ENCODE peak calls at places on chromosome 11, in four cellular contexts. I is A549, J is HepG2, T is K562. S is an unnamed sample.

GRCh38 chr11:119481667-119482400 is 58.9 kb upstream of the THY1 start:
- DNase-seq in T (no peak), I (no peak), J (no peak), S (no peak)

GRCh38 chr11:65623177-65623576 is 7.6 kb downstream of the PCNX3 start:
- DNase-seq in J (no peak), T (no peak), I (no peak), S (no peak)

GRCh38 chr11:128029219-128029722 is 558.1 kb downstream of the ETS1 start:
- DNase-seq in J (no peak), I (no peak), T (no peak), S (no peak)

GRCh38 chr11:96162816-96163499 is 180.0 kb downstream of the MAML2 start:
- DNase-seq in J (no peak), I (no peak), T (no peak), S (no peak)

GRCh38 chr11:102386376-102386775 is 39.4 kb downstream of the BIRC2 start:
- DNase-seq in T (no peak), J (no peak), I (no peak), S (no peak)

GRCh38 chr11:34363363-34364084 is 5.7 kb upstream of the ABTB2 start:
- DNase-seq in I (no peak), J (peak), T (no peak), S (no peak)

GRCh38 chr11:120172054-120172881 is 34.4 kb upstream of the TRIM29 start:
- DNase-seq in J (peak), I (peak), T (peak), S (peak)

GRCh38 chr11:114890076-114890475 is 211.7 kb downstream of the NXPE2 start:
- DNase-seq in T (no peak), I (no peak), J (no peak), S (no peak)

GRCh38 chr11:15493921-15494630 is 379.4 kb downstream of the INSC start:
- DNase-seq in I (no peak), T (no peak), J (no peak), S (no peak)

DNA sequence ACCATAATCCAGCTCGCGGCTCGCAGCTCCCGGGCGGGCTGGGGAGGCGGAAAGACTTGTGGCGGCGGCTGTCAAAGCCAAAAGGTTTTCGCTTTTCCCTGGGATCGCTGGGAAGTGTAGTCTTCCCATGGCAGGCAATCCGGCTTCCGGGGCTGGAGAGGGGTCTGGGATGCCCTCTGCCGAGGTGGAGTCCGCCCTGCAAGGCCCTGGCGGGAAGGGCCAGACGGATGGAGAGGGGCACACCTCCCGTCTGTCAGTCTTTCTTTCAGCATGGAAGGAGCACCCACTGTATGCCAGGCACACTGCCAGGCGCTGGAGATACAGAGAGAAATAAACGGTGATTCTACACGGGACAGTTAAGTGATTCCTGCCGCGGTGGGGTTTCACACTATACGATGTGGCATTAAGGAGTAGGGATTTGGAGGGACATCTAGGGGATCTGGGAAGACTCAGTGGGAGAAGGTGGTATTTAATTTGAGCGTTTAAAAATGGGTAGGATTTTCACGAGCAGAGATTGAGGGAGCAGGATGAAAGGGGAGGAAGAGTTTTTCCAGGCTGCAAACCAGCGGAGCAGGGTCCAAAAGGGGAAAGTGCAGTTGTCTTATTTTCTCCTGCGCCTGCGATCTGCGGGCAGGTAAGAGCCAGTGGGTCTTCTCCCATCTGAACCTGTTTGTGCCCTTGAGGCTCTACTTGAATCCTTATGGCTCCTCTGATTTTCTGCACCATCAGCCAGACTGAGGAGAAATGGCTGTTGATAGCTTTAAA is at the start of gene BACE1:
- DNase-seq in I (peak), J (peak), T (no peak), S (peak)
- TF ChIP-seq HMGXB4 in I (no peak), J (peak), T (no peak), S (no peak)

GRCh38 chr11:111925953-111926352 is 7.2 kb downstream of the C11orf52 start:
- DNase-seq in T (no peak), J (no peak), I (no peak), S (no peak)
- TF ChIP-seq HMGXB4 in T (no peak), J (no peak), I (no peak), S (no peak)

GRCh38 chr11:44654596-44654995 is 72.2 kb upstream of the TSPAN18 start:
- DNase-seq in I (no peak), T (no peak), J (no peak), S (no peak)

GRCh38 chr11:44658451-44658850 is 68.3 kb upstream of the TSPAN18 start:
- DNase-seq in J (no peak), I (peak), T (peak), S (peak)

GRCh38 chr11:44661311-44661717 is 65.4 kb upstream of the TSPAN18 start:
- DNase-seq in J (no peak), T (no peak), I (no peak), S (no peak)

GRCh38 chr11:44654057-44654456 is 72.7 kb upstream of the TSPAN18 start:
- DNase-seq in J (no peak), T (no peak), I (no peak), S (no peak)

GRCh38 chr11:44659641-44660040 is 67.1 kb upstream of the TSPAN18 start:
- DNase-seq in I (no peak), J (no peak), T (no peak), S (no peak)
- TF ChIP-seq HMGXB4 in I (no peak), J (no peak), T (no peak), S (no peak)

GRCh38 chr11:73389134-73389525 is 12.9 kb downstream of the RELT start:
- DNase-seq in J (no peak), T (no peak), I (no peak), S (no peak)

GRCh38 chr11:73386568-73386967 is 10.4 kb downstream of the RELT start:
- DNase-seq in I (no peak), J (no peak), T (no peak), S (no peak)

GRCh38 chr11:73387594-73388021 is 11.4 kb downstream of the RELT start:
- DNase-seq in T (no peak), I (no peak), J (no peak), S (no peak)

GRCh38 chr11:73389902-73390301 is 13.7 kb downstream of the RELT start:
- DNase-seq in J (no peak), I (no peak), T (no peak), S (no peak)

GRCh38 chr11:73388241-73389133 is 12.3 kb downstream of the RELT start:
- DNase-seq in J (no peak), I (no peak), T (no peak), S (no peak)
- TF ChIP-seq HMGXB4 in J (no peak), I (no peak), T (no peak), S (no peak)

GRCh38 chr11:69949327-69949726 is 128.8 kb upstream of the ANO1 start:
- DNase-seq in T (peak), I (peak), J (peak), S (no peak)
- TF ChIP-seq HMGXB4 in T (no peak), I (no peak), J (no peak), S (no peak)

GRCh38 chr11:40328890-40329617 is 1130.4 kb downstream of the LRRC4C start:
- DNase-seq in I (peak), J (peak), T (no peak), S (no peak)
- TF ChIP-seq HMGXB4 in I (no peak), J (no peak), T (no peak), S (no peak)

DNA sequence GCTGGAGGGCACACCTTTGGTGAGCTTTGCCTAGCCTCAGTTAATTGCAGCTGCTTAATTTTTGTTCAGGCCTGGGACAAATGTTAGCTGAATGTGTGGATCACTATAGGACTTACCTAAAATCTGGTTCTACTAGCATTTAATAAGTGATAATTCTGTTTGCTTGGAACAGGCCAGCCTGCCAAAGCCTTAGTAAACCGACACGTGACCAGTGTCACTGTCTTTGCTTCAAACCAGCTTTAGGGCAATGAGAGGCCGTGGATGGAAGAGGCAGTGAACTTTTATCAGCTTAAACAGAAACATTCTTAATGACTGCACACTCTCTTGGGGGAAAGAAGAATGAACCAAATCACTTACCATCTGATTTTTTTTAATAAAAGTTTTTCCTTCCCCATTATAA is 10.8 kb downstream of the PARVA start:
- DNase-seq in I (no peak), T (no peak), J (no peak), S (no peak)
- TF ChIP-seq HMGXB4 in I (no peak), T (no peak), J (no peak), S (no peak)

DNA sequence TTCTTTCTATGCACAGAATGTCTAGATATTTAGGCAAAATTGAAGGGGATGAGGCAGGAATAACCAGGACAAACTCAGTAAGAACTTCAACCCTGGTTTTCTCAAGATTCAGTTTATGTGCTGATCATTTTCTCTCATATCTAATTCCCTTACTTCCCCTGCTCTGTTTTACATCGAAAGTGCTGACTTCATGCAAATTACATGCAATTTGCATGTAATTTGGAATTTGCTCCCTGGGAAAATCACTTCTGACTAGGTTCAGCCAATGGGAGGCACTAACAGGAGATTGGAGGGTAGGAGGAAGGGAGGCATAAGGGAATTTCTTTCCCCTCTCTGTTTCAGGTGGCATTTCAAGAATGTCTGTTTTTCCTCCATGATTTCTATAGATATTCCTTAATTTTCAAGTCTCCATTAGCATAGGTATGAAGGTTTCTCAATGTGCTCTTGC is 363.3 kb upstream of the CCDC90B start:
- DNase-seq in I (no peak), T (no peak), J (no peak), S (no peak)
- TF ChIP-seq HMGXB4 in I (no peak), T (no peak), J (no peak), S (no peak)

S was measured in WTC11.